ENCODE peak calls at places on chromosomes 5 and 9, in seven cellular contexts. T is stimulated activated CD8-positive, alpha-beta memory T cell treated with anti-CD3 and anti-CD28 coated beads, Interleukin-15, amount 100 ng/mL, for 24 hours; N is neuronal stem cell; D is NCI-H1417; H is stimulated activated CD4-positive, alpha-beta T cell treated with anti-CD3 and anti-CD28 coated beads, TNF-alpha, amount 100 ng/mL, for 24 hours; M is cardiac fibroblast; B is activated T-cell treated with anti-CD3 and anti-CD28 coated beads, Interleukin-2, amount 50 U/mL, for 48 hours. Y is an unnamed sample.

GRCh38 chr5:88734191-88734640 is 148.8 kb downstream of the MEF2C start:
- DNase-seq in T (no peak), N (no peak), D (no peak), H (no peak), M (peak; percentile 7), B (no peak), Y (no peak)

GRCh38 chr9:93813221-93813620 is 141.9 kb downstream of the BARX1 start:
- DNase-seq in T (no peak), N (no peak), D (no peak), H (no peak), M (no peak), B (no peak), Y (no peak)

GRCh38 chr9:13083973-13084528 is 195.4 kb downstream of the MPDZ start:
- DNase-seq in T (no peak), N (no peak), D (no peak), H (no peak), M (peak; percentile 42), B (no peak), Y (no peak)

GRCh38 chr5:6707852-6708251 is 5.4 kb upstream of the TENT4A start:
- DNase-seq in T (no peak), N (no peak), D (no peak), H (no peak), M (no peak), B (no peak), Y (no peak)

GRCh38 chr5:174717826-174718455 is 6.4 kb upstream of the MSX2 start:
- DNase-seq in T (no peak), N (no peak), D (no peak), H (no peak), M (no peak), B (no peak), Y (no peak)

GRCh38 chr5:133451926-133452325 is 160.4 kb downstream of the FSTL4 start:
- DNase-seq in T (no peak), N (no peak), D (no peak), H (no peak), M (no peak), B (no peak), Y (no peak)

GRCh38 chr5:39863926-39864572 is 439.3 kb upstream of the DAB2 start:
- DNase-seq in T (no peak), N (no peak), D (no peak), H (no peak), M (no peak), B (no peak), Y (no peak)

GRCh38 chr9:105457560-105458294 is 9.9 kb downstream of the FSD1L start:
- DNase-seq in T (no peak), N (no peak), D (no peak), H (no peak), M (no peak), B (no peak), Y (no peak)

GRCh38 chr5:81852277-81853004 is 101.5 kb upstream of the SSBP2 start:
- DNase-seq in T (no peak), N (peak; percentile 29), D (peak; percentile 84), H (no peak), M (peak; percentile 28), B (peak; percentile 26), Y (no peak)

GRCh38 chr5:53478411-53479044 is 1.9 kb upstream of the FST start:
- DNase-seq in T (no peak), N (peak; percentile 78), D (peak; percentile 53), H (no peak), M (peak; percentile 76), B (peak; percentile 30), Y (no peak)

GRCh38 chr5:143316337-143316736 is 87.1 kb downstream of the NR3C1 start:
- DNase-seq in T (no peak), N (no peak), D (no peak), H (no peak), M (no peak), B (no peak), Y (no peak)

Y was measured in activated T-helper 1 cell treated with Interleukin-2 at 50 U/mL for 16 hours.